ENCODE peak calls at places on chromosome 10, in four cellular contexts. M is GM12878, K is HepG2, A is H1. N is an unnamed sample.

GRCh38 chr10:69684020-69684980 is 54.3 kb downstream of the FAM241B start:
- DNase-seq in M (no peak), K (peak; percentile 46), A (no peak), N (no peak)

GRCh38 chr10:99658622-99659030 is 683 bp upstream of the ENTPD7 start:
- DNase-seq in M (no peak), K (peak; percentile 39), A (no peak), N (no peak)

GRCh38 chr10:123578721-123579120 is 87.4 kb upstream of the GPR26 start:
- DNase-seq in M (no peak), K (no peak), A (no peak), N (no peak)

GRCh38 chr10:17101910-17102266 is 27.7 kb downstream of the CUBN start:
- DNase-seq in M (no peak), K (no peak), A (no peak), N (no peak)

GRCh38 chr10:126036515-126036914 is 140.2 kb downstream of the FANK1 start:
- DNase-seq in M (no peak), K (no peak), A (no peak), N (no peak)

GRCh38 chr10:59805043-59805442 is 51.8 kb upstream of the MRLN start:
- DNase-seq in M (no peak), K (peak; percentile 13), A (peak; percentile 29), N (peak; percentile 36)

GRCh38 chr10:129031233-129032150 is 435.5 kb upstream of the MGMT start:
- DNase-seq in M (no peak), K (peak; percentile 15), A (peak; percentile 39), N (peak; percentile 54)

GRCh38 chr10:98402931-98403717 is 11.9 kb downstream of the PYROXD2 start:
- DNase-seq in M (no peak), K (no peak), A (no peak), N (no peak)

GRCh38 chr10:123555616-123556015 is 110.5 kb upstream of the GPR26 start:
- DNase-seq in M (no peak), K (no peak), A (no peak), N (no peak)

GRCh38 chr10:5654218-5654755 is 12.1 kb downstream of the ASB13 start:
- DNase-seq in M (no peak), K (no peak), A (no peak), N (no peak)

GRCh38 chr10:119898577-119898976 is 6.0 kb downstream of the SEC23IP start:
- DNase-seq in M (no peak), K (no peak), A (no peak), N (no peak)

GRCh38 chr10:5905854-5906507 is 15.9 kb downstream of the FBH1 start:
- DNase-seq in M (no peak), K (no peak), A (no peak), N (no peak)

GRCh38 chr10:84140036-84140379 is 699 bp downstream of the GHITM start:
- DNase-seq in M (no peak), K (peak; percentile 51), A (no peak), N (no peak)

GRCh38 chr10:96380821-96381220 is 22.0 kb upstream of the OPALIN start:
- DNase-seq in M (no peak), K (no peak), A (no peak), N (no peak)

GRCh38 chr10:65945071-65945470 is 980.8 kb upstream of the LRRTM3 start:
- DNase-seq in M (no peak), K (no peak), A (no peak), N (no peak)

GRCh38 chr10:95350212-95350829 is 59.5 kb upstream of the PDLIM1 start:
- DNase-seq in M (no peak), K (peak; percentile 70), A (no peak), N (no peak)

GRCh38 chr10:79353000-79353406 is 5.7 kb downstream of the PPIF start:
- DNase-seq in M (no peak), K (no peak), A (no peak), N (no peak)

GRCh38 chr10:15515207-15515606 is 144.1 kb upstream of the FAM171A1 start:
- DNase-seq in M (no peak), K (no peak), A (no peak), N (no peak)

GRCh38 chr10:12980713-12981306 is 20.7 kb downstream of the CCDC3 start:
- DNase-seq in M (no peak), K (no peak), A (no peak), N (no peak)

GRCh38 chr10:77896058-77896457 is 30.5 kb downstream of the DLG5 start:
- DNase-seq in M (no peak), K (no peak), A (no peak), N (no peak)

GRCh38 chr10:119305860-119306513 is 98.6 kb downstream of the GRK5 start:
- DNase-seq in M (peak; percentile 81), K (no peak), A (no peak), N (no peak)

GRCh38 chr10:124744047-124744687 is at the start of gene FAM53B:
- DNase-seq in M (no peak), K (no peak), A (no peak), N (no peak)

GRCh38 chr10:100890696-100891271 is 22.0 kb upstream of the SLF2 start:
- DNase-seq in M (no peak), K (peak; percentile 50), A (no peak), N (no peak)

GRCh38 chr10:84567133-84567532 is 238.7 kb downstream of the CCSER2 start:
- DNase-seq in M (no peak), K (no peak), A (no peak), N (no peak)

GRCh38 chr10:120942806-120943413 is 91.7 kb downstream of the WDR11 start:
- DNase-seq in M (peak; percentile 9), K (peak; percentile 32), A (peak; percentile 81), N (peak; percentile 63)

DNA sequence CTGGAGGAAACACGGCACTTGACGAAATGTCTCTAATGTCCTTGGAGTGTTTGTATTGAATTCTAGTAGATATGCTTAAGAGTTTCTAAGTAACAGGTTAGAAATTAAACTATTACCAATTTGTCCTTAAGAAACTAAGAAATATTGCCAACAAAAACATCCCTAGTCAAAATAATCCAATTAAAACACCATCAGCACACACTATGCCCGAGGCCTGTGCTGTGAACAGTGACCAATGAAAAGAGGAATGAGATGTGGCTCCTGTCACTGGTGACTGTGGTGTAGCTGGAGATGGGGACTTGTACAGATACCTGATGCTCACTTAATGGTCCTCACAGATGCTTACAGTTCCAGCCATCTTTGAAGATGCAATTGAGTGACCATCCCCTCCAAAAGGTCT is 651.1 kb downstream of the SORCS3 start:
- DNase-seq in M (no peak), K (no peak), A (no peak), N (no peak)
- TF ChIP-seq YY1 in M (no peak), K (no peak), A (no peak), N (no peak)

GRCh38 chr10:132638130-132638515 is 100.5 kb downstream of the INPP5A start:
- DNase-seq in M (no peak), K (no peak), A (no peak), N (no peak)

GRCh38 chr10:132640326-132641125 is 102.9 kb downstream of the INPP5A start:
- DNase-seq in M (no peak), K (no peak), A (no peak), N (no peak)

GRCh38 chr10:132637477-132638129 is 100.0 kb downstream of the INPP5A start:
- DNase-seq in M (peak; percentile 43), K (peak; percentile 59), A (no peak), N (peak; percentile 40)

GRCh38 chr10:132641401-132641800 is 103.8 kb downstream of the INPP5A start:
- DNase-seq in M (no peak), K (no peak), A (no peak), N (no peak)

GRCh38 chr10:132639470-132639869 is 101.9 kb downstream of the INPP5A start:
- DNase-seq in M (no peak), K (no peak), A (no peak), N (no peak)
- H3K4me1 ChIP-seq in M (no peaks in the 10 kb centered on the region), K (no peaks in the 10 kb centered on the region), A (no peaks in the 10 kb centered on the region), N (no peaks in the 10 kb centered on the region)

GRCh38 chr10:103353281-103353680 is 2.3 kb upstream of the PCGF6 start:
- DNase-seq in M (no peak), K (peak; percentile 13), A (no peak), N (no peak)

GRCh38 chr10:103355906-103356599 is 5.1 kb upstream of the PCGF6 start:
- DNase-seq in M (no peak), K (no peak), A (no peak), N (no peak)

GRCh38 chr10:103350175-103350521 is 792 bp downstream of the PCGF6 start:
- DNase-seq in M (no peak), K (no peak), A (no peak), N (no peak)

DNA sequence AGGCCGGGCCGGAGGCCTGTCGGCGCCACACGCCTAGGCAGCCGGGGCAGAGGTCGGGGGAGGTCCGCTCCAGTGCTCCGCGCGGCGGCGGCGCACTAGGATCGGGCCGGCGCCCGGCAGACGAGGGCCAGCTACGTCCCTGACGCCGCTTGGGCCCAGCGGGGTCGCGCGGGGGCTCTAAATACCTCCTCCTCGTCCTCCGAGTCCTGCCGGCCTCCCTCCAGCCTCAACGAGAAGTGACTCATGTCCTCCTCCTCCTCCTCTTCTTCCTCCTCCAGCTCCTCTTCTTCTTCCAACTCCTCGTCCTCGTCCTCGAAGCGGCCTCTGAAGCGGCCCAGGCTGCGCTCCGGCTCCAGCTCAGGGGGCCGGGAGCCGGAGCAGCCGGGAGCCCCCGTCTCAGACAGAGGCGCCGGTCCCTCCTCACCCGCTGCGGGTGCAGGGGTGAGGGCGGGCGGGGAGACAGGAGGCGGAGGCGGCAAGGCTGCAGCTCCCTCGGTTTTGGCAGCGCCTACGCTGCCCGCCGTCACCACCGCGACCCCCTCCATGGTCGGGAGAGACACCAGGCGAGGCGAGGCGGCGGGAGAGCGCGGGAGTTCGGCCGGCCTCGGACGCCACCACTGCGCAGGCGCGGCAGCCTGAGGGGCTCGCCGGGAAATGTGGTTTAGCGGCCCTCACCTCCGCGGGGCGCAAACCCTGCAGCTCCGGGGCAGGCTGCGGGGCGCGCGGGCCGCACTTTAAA is at the start of gene PCGF6:
- DNase-seq in M (no peak), K (peak; percentile 76), A (peak; percentile 70), N (peak; percentile 74)
- TF ChIP-seq SUZ12 in M (no peak), K (peak; percentile 31), A (no peak), N (no peak)

DNA sequence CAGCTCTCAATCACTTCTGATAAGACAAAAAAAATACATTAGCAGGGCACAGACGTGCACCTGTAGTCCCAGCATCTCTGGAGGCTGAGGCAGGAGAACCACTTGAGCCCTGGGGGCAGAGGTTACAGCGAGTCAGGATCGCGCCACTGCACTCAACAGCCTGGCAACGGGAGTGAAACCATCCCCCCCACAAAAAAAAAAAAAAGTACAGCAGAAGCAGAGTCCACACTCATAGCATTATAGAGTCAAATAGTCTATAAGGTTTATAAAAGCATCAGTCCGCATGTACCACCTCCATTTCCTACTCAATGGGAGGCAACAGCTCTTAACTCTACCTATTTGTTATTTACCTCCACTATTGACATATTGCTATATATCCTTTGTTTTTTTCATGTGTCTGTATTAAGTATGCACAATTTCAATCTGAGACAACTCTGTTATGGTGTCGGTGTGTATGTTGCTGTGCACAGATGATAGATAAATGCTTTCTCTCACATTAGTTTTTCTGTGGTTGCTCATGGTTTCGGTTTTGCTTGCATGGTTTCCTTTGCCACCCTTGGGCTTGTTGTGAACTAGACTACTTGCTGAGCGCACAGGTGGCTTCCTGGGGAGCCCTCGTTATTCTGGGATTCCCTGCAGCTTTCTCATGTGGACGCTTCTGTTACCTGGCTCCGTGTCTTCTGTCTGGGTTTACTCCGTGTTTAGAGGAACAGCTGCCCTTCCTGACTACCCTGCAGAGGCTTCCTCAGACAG is 40.4 kb downstream of the PROSER2 start:
- DNase-seq in M (peak; percentile 76), K (no peak), A (no peak), N (no peak)
- TF ChIP-seq YY1 in M (no peak), K (no peak), A (no peak), N (no peak)

DNA sequence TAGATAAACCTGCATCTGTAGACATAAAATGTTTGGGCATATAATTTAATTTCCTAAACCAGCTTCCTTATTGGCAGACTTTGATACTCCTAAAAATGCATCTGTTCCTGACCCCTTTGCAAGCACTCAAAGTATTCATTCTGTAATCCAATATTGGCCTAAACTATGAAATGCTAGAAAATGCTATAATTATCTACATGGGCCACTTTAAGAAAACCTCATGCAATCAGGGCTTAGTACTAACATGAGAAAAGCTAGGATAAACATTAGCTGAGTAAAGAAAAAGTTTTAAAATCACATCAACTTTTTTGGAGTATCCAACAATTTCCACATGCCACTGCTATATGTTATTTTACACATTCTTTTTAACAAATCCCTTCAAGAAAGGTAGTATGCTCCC is 57.2 kb downstream of the PARD3 start:
- DNase-seq in M (no peak), K (no peak), A (no peak), N (no peak)
- H3K4me1 ChIP-seq in M (no peaks in the 10 kb centered on the region), K (peaks cover 53% of the 10 kb centered on the region), A (no peaks in the 10 kb centered on the region), N (no peaks in the 10 kb centered on the region)

N was measured in NT2/D1.